ENCODE peak calls at places on chromosome 9, in four cellular contexts. R, L, B and H are unnamed samples.

GRCh38 chr9:118183571-118183970 is 479.4 kb downstream of the TLR4 start:
- DNase-seq in R (no peak), L (no peak), B (no peak), H (no peak)

GRCh38 chr9:28120241-28121025 is 547.2 kb upstream of the C9orf72 start:
- DNase-seq in R (no peak), L (no peak), B (no peak), H (no peak)

GRCh38 chr9:88460583-88461332 is 72.5 kb downstream of the SPIN1 start:
- DNase-seq in R (no peak), L (no peak), B (no peak), H (no peak)

GRCh38 chr9:113690055-113690740 is 185.9 kb upstream of the ZNF618 start:
- DNase-seq in R (no peak), L (no peak), B (no peak), H (no peak)

GRCh38 chr9:94174164-94174563 is 84.9 kb upstream of the ZNF169 start:
- DNase-seq in R (no peak), L (no peak), B (no peak), H (no peak)

GRCh38 chr9:102841376-102841775 is 153.8 kb upstream of the CYLC2 start:
- DNase-seq in R (no peak), L (no peak), B (peak), H (no peak)

GRCh38 chr9:70160672-70161413 is 97.9 kb upstream of the SMC5 start:
- DNase-seq in R (no peak), L (no peak), B (no peak), H (peak)

GRCh38 chr9:14797442-14797841 is 74.9 kb upstream of the CER1 start:
- DNase-seq in R (no peak), L (no peak), B (no peak), H (no peak)

GRCh38 chr9:131690950-131691573 is 48.8 kb downstream of the RAPGEF1 start:
- DNase-seq in R (no peak), L (no peak), B (no peak), H (no peak)

GRCh38 chr9:121362813-121363585 is 7.1 kb downstream of the STOM start:
- DNase-seq in R (no peak), L (no peak), B (no peak), H (peak)

GRCh38 chr9:97397220-97397619 is 14.7 kb upstream of the TDRD7 start:
- DNase-seq in R (no peak), L (no peak), B (no peak), H (no peak)

GRCh38 chr9:116133163-116133562 is 20.4 kb upstream of the PAPPA start:
- DNase-seq in R (no peak), L (no peak), B (no peak), H (no peak)

GRCh38 chr9:116137010-116137409 is 16.6 kb upstream of the PAPPA start:
- DNase-seq in R (no peak), L (no peak), B (no peak), H (no peak)

GRCh38 chr9:116137581-116137980 is 16.0 kb upstream of the PAPPA start:
- DNase-seq in R (no peak), L (no peak), B (no peak), H (no peak)

GRCh38 chr9:116134981-116135380 is 18.6 kb upstream of the PAPPA start:
- DNase-seq in R (no peak), L (no peak), B (no peak), H (no peak)
- TF ChIP-seq MAZ in R (no peak), L (no peak), B (no peak), H (no peak)

DNA sequence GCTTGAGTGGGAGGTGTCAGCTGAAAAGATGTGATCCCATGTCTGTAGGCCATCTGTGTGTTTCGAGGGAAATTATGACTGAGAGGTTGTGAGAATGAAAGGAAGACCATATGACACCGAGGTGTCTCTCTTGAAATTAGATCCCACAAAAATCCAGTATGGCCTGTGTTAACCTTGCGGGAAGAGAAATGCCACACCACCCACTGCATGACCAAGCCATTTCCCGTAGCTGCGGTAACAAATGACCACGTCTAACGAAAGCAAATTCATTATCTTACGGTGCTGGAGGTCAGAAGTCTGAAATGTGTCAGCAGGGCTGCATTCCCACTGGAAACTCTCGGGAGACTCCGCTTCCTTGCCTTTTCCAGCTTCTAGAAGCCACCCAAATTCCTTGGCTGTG is 11.6 kb downstream of the C9orf57 start:
- DNase-seq in R (no peak), L (no peak), B (no peak), H (peak)
- TF ChIP-seq MAZ in R (no peak), L (no peak), B (no peak), H (no peak)

GRCh38 chr9:101527066-101527465 is 6.6 kb upstream of the RNF20 start:
- DNase-seq in R (no peak), L (no peak), B (no peak), H (peak)
- TF ChIP-seq MAZ in R (no peak), L (no peak), B (no peak), H (no peak)

DNA sequence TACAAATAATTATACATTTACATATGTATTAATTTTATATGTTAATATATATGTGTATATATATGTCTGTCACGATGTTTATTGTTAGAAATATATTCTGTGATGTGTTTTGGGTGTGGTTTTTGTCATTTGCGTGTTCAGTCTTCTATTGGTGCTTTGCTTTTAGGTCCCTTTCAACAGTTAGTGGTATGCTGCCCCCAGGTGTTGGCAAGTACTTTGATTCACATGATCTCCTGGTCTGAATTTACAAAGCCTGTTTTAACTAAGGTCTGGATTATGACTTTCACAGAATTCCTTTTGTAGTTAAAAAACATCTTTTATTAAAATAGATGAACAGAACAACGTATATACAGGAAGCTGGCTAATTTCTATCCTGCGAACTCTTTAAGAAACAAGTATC is 271.5 kb downstream of the CCDC171 start:
- DNase-seq in R (no peak), L (no peak), B (peak), H (peak)
- TF ChIP-seq MAZ in R (no peak), L (no peak), B (no peak), H (no peak)

DNA sequence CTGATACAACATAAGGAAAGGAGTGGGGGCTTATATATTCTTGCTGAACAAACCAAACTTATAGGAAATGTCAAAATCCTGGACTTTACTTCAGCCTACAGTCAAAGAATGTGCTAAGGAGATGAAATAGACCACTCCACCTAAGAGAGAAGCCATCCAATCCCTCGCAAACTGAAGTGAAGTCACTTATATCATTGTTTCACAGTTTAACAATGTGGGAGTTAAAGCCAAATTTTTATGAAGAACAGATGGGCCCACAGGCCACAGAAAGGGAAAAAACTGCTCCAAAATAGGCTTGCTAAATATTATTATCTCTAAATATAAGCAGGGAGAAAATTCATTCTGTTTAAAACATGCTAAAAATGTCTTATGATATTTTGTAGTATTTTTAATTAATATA is 233.3 kb downstream of the GAS1 start:
- DNase-seq in R (no peak), L (no peak), B (no peak), H (peak)
- TF ChIP-seq MAZ in R (no peak), L (no peak), B (no peak), H (no peak)